ENCODE peak calls at places on chromosome 10, in eight cellular contexts. G is right lobe of liver, F is tibial nerve, I is IMR-90, N is H1, E is Peyer's patch, D is NB4, T is endothelial cell of umbilical vein. U is an unnamed sample.

GRCh38 chr10:111087968-111088505 is 11.2 kb downstream of the ADRA2A start:
- DNase-seq in F (no peak), D (no peak), I (no peak), E (no peak), T (no peak), G (no peak), N (no peak), U (no peak)

GRCh38 chr10:130363051-130363450 is 226.9 kb downstream of the GLRX3 start:
- DNase-seq in N (no peak), G (no peak), T (no peak), D (no peak), E (no peak), F (no peak), I (no peak), U (no peak)

GRCh38 chr10:34812771-34813170 is 2.3 kb downstream of the PARD3 start:
- DNase-seq in I (no peak), G (no peak), T (no peak), D (no peak), F (no peak), N (no peak), E (no peak), U (no peak)

GRCh38 chr10:126565456-126565855 is 105.0 kb downstream of the C10orf90 start:
- DNase-seq in E (no peak), T (no peak), I (no peak), F (no peak), G (no peak), D (no peak), N (no peak), U (no peak)

GRCh38 chr10:12535656-12536055 is 186.3 kb downstream of the CAMK1D start:
- DNase-seq in D (peak; percentile 27), F (no peak), N (no peak), E (no peak), I (peak; percentile 10), G (no peak), T (no peak), U (no peak)

GRCh38 chr10:63247771-63248170 is 114.6 kb downstream of the NRBF2 start:
- DNase-seq in D (no peak), E (no peak), T (peak; percentile 77), N (no peak), G (no peak), I (peak; percentile 57), F (no peak), U (no peak)

GRCh38 chr10:113859261-113859660 is 4.8 kb downstream of the NHLRC2 start:
- DNase-seq in D (no peak), E (no peak), F (no peak), I (no peak), T (no peak), G (no peak), N (no peak), U (no peak)

GRCh38 chr10:69217119-69217754 is 2.9 kb upstream of the HKDC1 start:
- DNase-seq in D (no peak), F (no peak), I (peak; percentile 80), E (no peak), T (peak; percentile 74), N (no peak), G (no peak), U (peak; percentile 21)

GRCh38 chr10:51459476-51459875 is 239.9 kb downstream of the CSTF2T start:
- DNase-seq in I (no peak), F (no peak), G (no peak), E (no peak), D (no peak), N (no peak), T (no peak), U (no peak)

GRCh38 chr10:60521974-60522405 is 132.3 kb upstream of the ANK3 start:
- DNase-seq in N (no peak), I (peak; percentile 4), G (no peak), F (no peak), D (no peak), E (no peak), T (peak; percentile 11), U (no peak)

GRCh38 chr10:71888623-71889387 is 37.8 kb upstream of the PSAP start:
- DNase-seq in G (peak; percentile 69), T (peak; percentile 74), E (peak; percentile 88), I (peak; percentile 77), F (peak; percentile 87), D (peak; percentile 100), N (peak; percentile 5), U (peak; percentile 75)
- TF ChIP-seq POLR2A in G (no peak), T (no peak), E (no peak), I (peak; percentile 32), F (peak; percentile 70), D (peak; percentile 2), N (no peak), U (peak; percentile 55)

GRCh38 chr10:132466520-132467463 is 69.8 kb downstream of the PWWP2B start:
- DNase-seq in E (no peak), N (no peak), G (peak; percentile 42), T (no peak), D (no peak), F (no peak), I (no peak), U (no peak)

GRCh38 chr10:132464256-132465192 is 67.5 kb downstream of the PWWP2B start:
- DNase-seq in F (peak; percentile 78), E (no peak), N (no peak), T (no peak), I (no peak), D (no peak), G (peak; percentile 59), U (no peak)

GRCh38 chr10:132463333-132464255 is 66.6 kb downstream of the PWWP2B start:
- DNase-seq in D (peak; percentile 65), T (no peak), I (no peak), E (no peak), F (no peak), G (peak; percentile 47), N (no peak), U (no peak)

GRCh38 chr10:132465889-132466519 is 69.0 kb downstream of the PWWP2B start:
- DNase-seq in D (no peak), N (no peak), G (no peak), T (no peak), I (no peak), F (no peak), E (no peak), U (no peak)

GRCh38 chr10:132465193-132465888 is 68.3 kb downstream of the PWWP2B start:
- DNase-seq in E (no peak), G (no peak), T (no peak), D (no peak), N (no peak), I (no peak), F (no peak), U (no peak)
- TF ChIP-seq POLR2A in E (peak; percentile 29), G (no peak), T (no peak), D (no peak), N (no peak), I (no peak), F (no peak), U (no peak)

DNA sequence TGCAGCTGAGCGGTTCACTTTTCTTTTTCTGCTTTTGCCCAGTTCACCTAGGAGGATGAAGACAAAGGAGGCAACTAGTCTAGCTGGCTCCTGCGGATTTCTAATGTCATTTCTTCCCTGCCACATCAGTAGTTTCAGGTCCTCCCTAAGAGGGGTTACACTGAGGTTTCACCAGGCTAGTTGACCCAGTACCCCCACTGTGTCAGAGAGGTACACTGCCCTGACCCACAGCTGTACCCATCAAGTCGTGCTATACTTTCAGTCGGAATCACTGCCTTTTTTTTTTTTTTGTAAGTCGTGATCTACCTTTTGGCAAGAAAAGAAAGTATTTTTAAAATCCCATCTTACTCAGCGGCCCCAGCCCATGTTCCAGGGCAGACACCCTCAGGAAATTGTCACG is 243.5 kb downstream of the CELF2 start:
- DNase-seq in G (no peak), T (no peak), F (no peak), D (no peak), N (no peak), E (no peak), I (no peak), U (no peak)
- TF ChIP-seq POLR2A in G (no peak), T (no peak), F (no peak), D (no peak), N (no peak), E (no peak), I (no peak), U (no peak)

DNA sequence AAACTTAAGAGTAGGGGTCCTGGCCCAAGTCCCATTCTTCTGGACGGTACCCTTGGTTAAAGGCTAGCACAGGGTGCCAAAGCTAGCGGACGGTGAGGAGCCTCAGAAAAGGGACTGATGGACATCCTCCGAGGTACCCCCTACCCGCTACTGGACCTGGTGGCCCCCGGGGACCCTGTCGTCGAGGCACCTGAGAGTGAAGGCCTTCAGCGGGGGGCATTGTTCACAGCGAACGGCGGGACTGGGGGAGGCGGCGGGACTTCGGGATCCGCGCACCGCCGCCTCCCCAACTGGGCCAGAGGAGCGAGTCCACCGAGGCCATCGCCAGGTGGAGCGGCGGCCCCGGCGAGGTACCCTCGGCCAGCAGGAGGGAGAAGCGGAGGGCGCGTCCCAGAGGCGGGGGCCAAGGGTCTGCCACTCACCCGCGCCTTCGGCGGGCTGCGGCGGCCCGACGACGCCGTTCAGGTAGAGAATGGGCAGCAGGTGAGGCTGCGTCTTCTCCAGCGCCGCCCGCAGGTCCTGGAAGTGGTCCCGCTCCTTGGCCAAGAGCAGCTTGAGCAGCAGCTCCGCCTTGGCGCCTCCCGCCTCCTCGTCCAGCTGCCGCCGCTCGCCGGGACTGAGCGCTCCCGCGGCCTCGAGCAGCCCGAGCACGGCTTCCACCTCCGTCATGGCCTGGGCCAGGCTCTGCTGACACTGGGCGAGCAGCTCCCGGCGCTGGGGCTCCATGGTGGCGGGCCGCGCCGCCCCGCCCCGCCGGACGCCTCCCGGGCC is 575 bp downstream of the DLG5 start:
- DNase-seq in N (no peak), E (no peak), I (no peak), G (peak; percentile 60), D (peak; percentile 70), T (peak; percentile 39), F (peak; percentile 8), U (peak; percentile 62)
- TF ChIP-seq POLR2A in N (no peak), E (no peak), I (no peak), G (no peak), D (no peak), T (no peak), F (no peak), U (no peak)

DNA sequence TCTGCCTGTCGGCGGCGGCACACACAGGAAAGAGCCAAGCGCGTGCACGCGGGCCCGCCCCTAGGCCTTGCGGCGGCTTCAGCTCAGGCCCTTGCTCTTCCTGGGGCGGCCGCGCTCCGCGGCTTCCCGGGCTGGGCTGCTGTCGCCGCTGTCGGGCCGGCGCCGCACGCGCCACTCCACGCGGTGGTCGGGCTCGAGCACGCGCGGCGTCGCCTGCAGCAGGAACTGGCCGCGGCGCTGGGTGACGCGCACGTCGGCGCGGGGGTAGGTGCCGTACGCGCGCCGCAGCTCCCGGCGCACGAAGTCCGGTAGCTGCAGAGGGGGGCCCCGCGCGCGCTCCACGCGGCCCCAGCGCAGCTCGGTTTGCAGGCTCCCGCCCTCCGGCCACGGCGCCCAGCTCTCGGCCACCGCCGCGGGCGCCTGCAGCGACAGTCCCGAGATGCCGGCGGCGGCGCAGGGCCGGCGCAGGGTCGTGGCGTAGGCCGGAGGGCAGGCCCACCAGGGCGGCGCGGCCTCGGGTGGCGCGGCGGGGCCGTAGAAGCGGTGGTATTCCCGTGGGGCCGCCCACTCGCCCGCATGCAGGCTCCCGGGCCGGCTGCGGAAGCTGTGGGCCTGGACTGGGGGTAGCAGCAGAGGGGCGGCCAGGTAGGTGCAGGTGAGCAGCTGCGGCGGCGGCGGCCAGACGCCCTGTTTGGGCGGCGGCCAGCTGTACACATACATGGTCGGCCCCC is 804 bp downstream of the C10orf95 start:
- DNase-seq in I (peak; percentile 73), T (peak; percentile 70), N (no peak), E (peak; percentile 88), G (peak; percentile 90), D (peak; percentile 96), F (peak; percentile 31), U (peak; percentile 79)
- TF ChIP-seq POLR2A in I (no peak), T (peak; percentile 79), N (no peak), E (peak; percentile 64), G (peak; percentile 84), D (peak; percentile 87), F (peak; percentile 62), U (peak; percentile 78)